ENCODE peak calls at places on chromosome 2, in seven cellular contexts. P, A, F, S, E, J and Y are unnamed samples.

GRCh38 chr2:120396519-120397361 is 50.8 kb downstream of the INHBB start:
- DNase-seq in P (no peak), A (no peak), F (no peak), S (no peak), E (no peak), J (no peak), Y (no peak)

GRCh38 chr2:121133551-121134319 is 151.3 kb downstream of the TFCP2L1 start:
- DNase-seq in P (no peak), A (no peak), F (no peak), S (no peak), E (no peak), J (no peak), Y (no peak)

GRCh38 chr2:206452242-206452641 is 8.9 kb downstream of the ADAM23 start:
- DNase-seq in P (peak), A (no peak), F (no peak), S (no peak), E (no peak), J (no peak), Y (no peak)

GRCh38 chr2:38462121-38462634 is 85.1 kb upstream of the ATL2 start:
- DNase-seq in P (peak), A (peak), F (no peak), S (no peak), E (no peak), J (peak), Y (no peak)

GRCh38 chr2:230694241-230694640 is 18.4 kb upstream of the CAB39 start:
- DNase-seq in P (no peak), A (peak), F (no peak), S (no peak), E (no peak), J (peak), Y (no peak)

GRCh38 chr2:19474128-19474527 is 115.7 kb upstream of the OSR1 start:
- DNase-seq in P (no peak), A (no peak), F (no peak), S (peak), E (no peak), J (no peak), Y (no peak)

GRCh38 chr2:120204417-120204816 is 18.8 kb downstream of the TMEM185B start:
- DNase-seq in P (no peak), A (no peak), F (no peak), S (no peak), E (no peak), J (no peak), Y (no peak)

GRCh38 chr2:145710303-145710702 is 1190.4 kb upstream of the ZEB2 start:
- DNase-seq in P (no peak), A (no peak), F (no peak), S (no peak), E (no peak), J (no peak), Y (no peak)

GRCh38 chr2:9639000-9639602 is 8.3 kb upstream of the YWHAQ start:
- DNase-seq in P (peak), A (no peak), F (no peak), S (no peak), E (no peak), J (no peak), Y (no peak)

GRCh38 chr2:47034973-47035609 is 119.5 kb upstream of the MCFD2 start:
- DNase-seq in P (no peak), A (peak), F (peak), S (no peak), E (no peak), J (peak), Y (no peak)

GRCh38 chr2:180203972-180204371 is 196.9 kb upstream of the CWC22 start:
- DNase-seq in P (peak), A (no peak), F (no peak), S (no peak), E (no peak), J (peak), Y (no peak)

GRCh38 chr2:28828382-28828781 is 17.7 kb downstream of the SPDYA start:
- DNase-seq in P (peak), A (no peak), F (no peak), S (no peak), E (no peak), J (peak), Y (no peak)